ENCODE peak calls at places on chromosomes 7 and 10, in four cellular contexts. One of them, this sample, is unnamed.

GRCh38 chr7:84247591-84247990 is 53.0 kb upstream of the SEMA3A start:
- DNase-seq in T-helper 2 cell: no peak
- DNase-seq in Calu3: no peak
- DNase-seq in fibroblast of pulmonary artery: peak; percentile 48
- DNase-seq in this sample: no peak

GRCh38 chr10:73889014-73889413 is 14.7 kb upstream of the CAMK2G start:
- DNase-seq in T-helper 2 cell: no peak
- DNase-seq in fibroblast of pulmonary artery: peak; percentile 51
- DNase-seq in Calu3: peak; percentile 85
- DNase-seq in this sample: no peak

GRCh38 chr7:141220263-141220662 is 146.4 kb downstream of the TMEM178B start:
- DNase-seq in fibroblast of pulmonary artery: no peak
- DNase-seq in Calu3: peak; percentile 6
- DNase-seq in T-helper 2 cell: no peak
- DNase-seq in this sample: no peak

GRCh38 chr10:13984647-13985155 is 346.0 kb downstream of the FRMD4A start:
- DNase-seq in T-helper 2 cell: no peak
- DNase-seq in fibroblast of pulmonary artery: peak; percentile 87
- DNase-seq in Calu3: no peak
- DNase-seq in this sample: no peak

GRCh38 chr10:69885379-69886156 is 83.9 kb downstream of the COL13A1 start:
- DNase-seq in fibroblast of pulmonary artery: peak; percentile 12
- DNase-seq in Calu3: no peak
- DNase-seq in T-helper 2 cell: no peak
- DNase-seq in this sample: no peak

GRCh38 chr7:86643478-86644281 is at the start of gene GRM3:
- DNase-seq in T-helper 2 cell: no peak
- DNase-seq in Calu3: no peak
- DNase-seq in fibroblast of pulmonary artery: no peak
- DNase-seq in this sample: no peak

GRCh38 chr7:66639773-66640172 is 11.1 kb downstream of the KCTD7 start:
- DNase-seq in Calu3: no peak
- DNase-seq in fibroblast of pulmonary artery: no peak
- DNase-seq in T-helper 2 cell: no peak
- DNase-seq in this sample: no peak

GRCh38 chr7:19146699-19147098 is 1.5 kb upstream of the FERD3L start:
- DNase-seq in Calu3: no peak
- DNase-seq in T-helper 2 cell: no peak
- DNase-seq in fibroblast of pulmonary artery: peak; percentile 63
- DNase-seq in this sample: no peak

GRCh38 chr7:50303894-50304157 is 690 bp upstream of the IKZF1 start:
- DNase-seq in T-helper 2 cell: peak; percentile 13
- DNase-seq in Calu3: no peak
- DNase-seq in fibroblast of pulmonary artery: no peak
- DNase-seq in this sample: no peak